ENCODE peak calls at places on chromosomes 6 and 20, in seven cellular contexts. One of them, this sample, is unnamed.

GRCh38 chr20:57259179-57260021 is 7.0 kb downstream of the BMP7 start:
- DNase-seq in H9: no peak
- DNase-seq in neuronal stem cell: no peak
- DNase-seq in trophoblast cell: no peak
- DNase-seq in IMR-90: no peak
- DNase-seq in mesendoderm: peak; percentile 18
- DNase-seq in H1: no peak
- DNase-seq in this sample: no peak

GRCh38 chr20:841568-842546 is 8.3 kb downstream of the FAM110A start:
- DNase-seq in H1: peak; percentile 78
- DNase-seq in trophoblast cell: peak; percentile 85
- DNase-seq in mesendoderm: peak; percentile 85
- DNase-seq in neuronal stem cell: no peak
- DNase-seq in H9: peak; percentile 71
- DNase-seq in IMR-90: no peak
- DNase-seq in this sample: no peak

GRCh38 chr6:2765166-2765895 is at the start of gene WRNIP1:
- DNase-seq in mesendoderm: peak; percentile 100
- DNase-seq in H1: peak; percentile 92
- DNase-seq in neuronal stem cell: peak; percentile 99
- DNase-seq in IMR-90: peak; percentile 99
- DNase-seq in H9: peak; percentile 99
- DNase-seq in trophoblast cell: peak; percentile 100
- DNase-seq in this sample: peak; percentile 99

GRCh38 chr6:47103931-47104330 is 61.8 kb upstream of the ADGRF1 start:
- DNase-seq in IMR-90: peak; percentile 49
- DNase-seq in trophoblast cell: peak; percentile 57
- DNase-seq in H1: no peak
- DNase-seq in H9: no peak
- DNase-seq in mesendoderm: no peak
- DNase-seq in neuronal stem cell: no peak
- DNase-seq in this sample: peak; percentile 49

GRCh38 chr6:786946-787763 is 94.2 kb upstream of the EXOC2 start:
- DNase-seq in H9: no peak
- DNase-seq in trophoblast cell: no peak
- DNase-seq in neuronal stem cell: no peak
- DNase-seq in IMR-90: peak; percentile 3
- DNase-seq in H1: peak; percentile 59
- DNase-seq in mesendoderm: peak; percentile 45
- DNase-seq in this sample: peak; percentile 27

GRCh38 chr6:18155273-18155863 is at the start of gene KDM1B:
- DNase-seq in H9: peak; percentile 98
- DNase-seq in trophoblast cell: peak; percentile 98
- DNase-seq in H1: no peak
- DNase-seq in neuronal stem cell: peak; percentile 98
- DNase-seq in mesendoderm: peak; percentile 99
- DNase-seq in IMR-90: peak; percentile 98
- DNase-seq in this sample: peak; percentile 98

GRCh38 chr6:159874475-159874874 is 16.3 kb upstream of the MAS1 start:
- DNase-seq in H1: no peak
- DNase-seq in H9: no peak
- DNase-seq in IMR-90: peak; percentile 13
- DNase-seq in mesendoderm: no peak
- DNase-seq in trophoblast cell: no peak
- DNase-seq in neuronal stem cell: no peak
- DNase-seq in this sample: no peak

GRCh38 chr6:157681041-157681650 is 141.9 kb upstream of the SNX9 start:
- DNase-seq in trophoblast cell: no peak
- DNase-seq in neuronal stem cell: no peak
- DNase-seq in H9: no peak
- DNase-seq in mesendoderm: no peak
- DNase-seq in IMR-90: no peak
- DNase-seq in H1: no peak
- DNase-seq in this sample: no peak

GRCh38 chr20:17590245-17590644 is 20.4 kb downstream of the DSTN start:
- DNase-seq in H9: no peak
- DNase-seq in H1: no peak
- DNase-seq in IMR-90: no peak
- DNase-seq in mesendoderm: no peak
- DNase-seq in trophoblast cell: no peak
- DNase-seq in neuronal stem cell: no peak
- DNase-seq in this sample: no peak

GRCh38 chr6:79372757-79373156 is 138.3 kb upstream of the HMGN3 start:
- DNase-seq in mesendoderm: no peak
- DNase-seq in H1: no peak
- DNase-seq in H9: no peak
- DNase-seq in trophoblast cell: no peak
- DNase-seq in IMR-90: no peak
- DNase-seq in neuronal stem cell: no peak
- DNase-seq in this sample: no peak

GRCh38 chr6:141326426-141326825 is 806.3 kb upstream of the GJE1 start:
- DNase-seq in mesendoderm: peak; percentile 84
- DNase-seq in IMR-90: peak; percentile 100
- DNase-seq in neuronal stem cell: no peak
- DNase-seq in H9: no peak
- DNase-seq in trophoblast cell: peak; percentile 62
- DNase-seq in H1: no peak
- DNase-seq in this sample: peak; percentile 98
- H3K9ac ChIP-seq in mesendoderm: no peak overlapping the region
- H3K9ac ChIP-seq in IMR-90: no peak overlapping the region
- H3K9ac ChIP-seq in neuronal stem cell: no peak overlapping the region
- H3K9ac ChIP-seq in H9: no peak overlapping the region
- H3K9ac ChIP-seq in trophoblast cell: no peak overlapping the region
- H3K9ac ChIP-seq in H1: no peak overlapping the region
- H3K9ac ChIP-seq in this sample: peak overlapping the region; percentile 85

GRCh38 chr6:99882151-99882702 is 111.8 kb downstream of the MCHR2 start:
- DNase-seq in trophoblast cell: no peak
- DNase-seq in mesendoderm: peak; percentile 25
- DNase-seq in neuronal stem cell: no peak
- DNase-seq in IMR-90: no peak
- DNase-seq in H9: no peak
- DNase-seq in H1: no peak
- DNase-seq in this sample: no peak
- H2BK120ac ChIP-seq in trophoblast cell: no peak overlapping the region
- H2BK120ac ChIP-seq in mesendoderm: no peak overlapping the region
- H2BK120ac ChIP-seq in neuronal stem cell: no peak overlapping the region
- H2BK120ac ChIP-seq in IMR-90: no peak overlapping the region
- H2BK120ac ChIP-seq in H9: no peak overlapping the region
- H2BK120ac ChIP-seq in H1: no peak overlapping the region
- H2BK120ac ChIP-seq in this sample: no peak overlapping the region

DNA sequence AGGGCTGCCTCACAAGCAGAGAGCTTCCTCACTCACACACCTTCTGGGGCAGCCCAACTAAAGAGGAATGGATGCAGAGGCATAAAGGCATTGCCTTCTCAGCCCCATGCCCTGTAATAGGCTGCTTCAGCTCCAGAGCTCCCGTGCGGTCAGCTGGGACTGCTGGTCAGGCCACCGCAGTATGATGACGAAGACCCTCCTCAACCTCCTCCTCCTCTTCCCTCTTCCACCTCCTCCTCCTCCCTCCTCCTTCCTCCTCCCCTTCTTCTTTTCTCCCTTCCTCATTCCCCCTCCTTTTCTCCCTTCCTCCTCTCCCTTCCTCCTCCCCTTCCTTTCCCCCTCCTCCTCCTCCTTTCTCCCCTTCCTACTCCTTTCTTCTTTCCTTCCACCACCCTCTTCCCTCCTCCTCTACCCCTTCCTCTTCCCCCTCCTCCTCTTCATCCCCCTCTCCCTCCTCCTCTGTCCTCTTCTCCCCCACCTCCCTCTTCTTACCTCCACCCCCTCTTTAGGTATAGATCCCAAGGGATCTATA is 465.3 kb upstream of the CDH4 start:
- DNase-seq in mesendoderm: no peak
- DNase-seq in H1: no peak
- DNase-seq in IMR-90: no peak
- DNase-seq in neuronal stem cell: no peak
- DNase-seq in H9: no peak
- DNase-seq in trophoblast cell: no peak
- DNase-seq in this sample: no peak
- H3K9ac ChIP-seq in mesendoderm: no peak overlapping the region
- H3K9ac ChIP-seq in H1: no peak overlapping the region
- H3K9ac ChIP-seq in IMR-90: no peak overlapping the region
- H3K9ac ChIP-seq in neuronal stem cell: no peak overlapping the region
- H3K9ac ChIP-seq in H9: no peak overlapping the region
- H3K9ac ChIP-seq in trophoblast cell: no peak overlapping the region
- H3K9ac ChIP-seq in this sample: no peak overlapping the region

GRCh38 chr6:32293695-32294094 is 69.8 kb upstream of the NOTCH4 start:
- DNase-seq in trophoblast cell: no peak
- DNase-seq in H1: no peak
- DNase-seq in IMR-90: no peak
- DNase-seq in mesendoderm: no peak
- DNase-seq in neuronal stem cell: no peak
- DNase-seq in H9: no peak
- DNase-seq in this sample: no peak

GRCh38 chr6:32294566-32294965 is 70.7 kb upstream of the NOTCH4 start:
- DNase-seq in IMR-90: no peak
- DNase-seq in H9: no peak
- DNase-seq in H1: no peak
- DNase-seq in neuronal stem cell: no peak
- DNase-seq in mesendoderm: no peak
- DNase-seq in trophoblast cell: no peak
- DNase-seq in this sample: no peak

DNA sequence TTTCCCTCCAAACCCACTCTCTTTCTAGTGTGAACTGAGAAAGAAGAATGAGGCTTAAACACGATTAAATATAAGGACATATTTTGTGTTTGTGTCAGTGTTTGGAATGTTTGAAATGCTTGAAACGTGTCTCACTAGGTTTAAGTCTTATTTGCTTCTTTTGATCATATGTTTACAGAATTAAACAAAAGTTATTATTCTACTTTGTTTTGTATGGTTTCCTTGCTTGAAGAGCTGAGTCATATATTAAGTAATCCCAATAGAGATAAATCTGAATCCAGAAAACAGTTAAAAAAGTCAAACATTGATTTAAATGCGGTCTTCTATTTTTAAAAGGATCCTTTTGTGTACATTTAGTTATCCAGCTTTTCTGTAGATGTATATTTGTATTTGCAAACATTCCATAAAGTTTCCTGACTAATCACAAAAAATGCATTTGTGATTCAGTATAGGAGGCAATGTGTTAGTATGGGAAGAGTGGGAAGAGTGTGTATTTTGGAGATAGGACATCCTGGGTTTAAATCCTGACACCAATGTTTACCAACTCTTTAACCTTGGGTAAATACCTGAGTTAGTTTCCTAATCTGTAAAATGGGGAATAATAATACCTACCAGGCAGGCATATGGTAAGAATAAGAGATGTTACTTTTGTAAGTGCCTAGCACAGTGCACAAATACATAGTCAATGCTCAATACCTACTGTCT is 72.9 kb downstream of the TSBP1 start:
- DNase-seq in H9: no peak
- DNase-seq in IMR-90: peak; percentile 54
- DNase-seq in neuronal stem cell: no peak
- DNase-seq in H1: no peak
- DNase-seq in trophoblast cell: no peak
- DNase-seq in mesendoderm: no peak
- DNase-seq in this sample: peak; percentile 53
- H2BK120ac ChIP-seq in H9: no peak overlapping the region
- H2BK120ac ChIP-seq in IMR-90: peak overlapping the region; percentile 74
- H2BK120ac ChIP-seq in neuronal stem cell: no peak overlapping the region
- H2BK120ac ChIP-seq in H1: no peak overlapping the region
- H2BK120ac ChIP-seq in trophoblast cell: no peak overlapping the region
- H2BK120ac ChIP-seq in mesendoderm: no peak overlapping the region
- H2BK120ac ChIP-seq in this sample: no peak overlapping the region

GRCh38 chr20:61163027-61163426 is 89.0 kb upstream of the CDH4 start:
- DNase-seq in H9: no peak
- DNase-seq in neuronal stem cell: no peak
- DNase-seq in mesendoderm: no peak
- DNase-seq in H1: no peak
- DNase-seq in IMR-90: no peak
- DNase-seq in trophoblast cell: no peak
- DNase-seq in this sample: no peak
- H3K9ac ChIP-seq in H9: no peak overlapping the region
- H3K9ac ChIP-seq in neuronal stem cell: no peak overlapping the region
- H3K9ac ChIP-seq in mesendoderm: no peak overlapping the region
- H3K9ac ChIP-seq in H1: no peak overlapping the region
- H3K9ac ChIP-seq in IMR-90: no peak overlapping the region
- H3K9ac ChIP-seq in trophoblast cell: no peak overlapping the region
- H3K9ac ChIP-seq in this sample: no peak overlapping the region

GRCh38 chr6:16081337-16081736 is 47.5 kb upstream of the MYLIP start:
- DNase-seq in H1: no peak
- DNase-seq in mesendoderm: no peak
- DNase-seq in H9: no peak
- DNase-seq in neuronal stem cell: no peak
- DNase-seq in trophoblast cell: no peak
- DNase-seq in IMR-90: no peak
- DNase-seq in this sample: no peak
- H2BK120ac ChIP-seq in H1: no peak overlapping the region
- H2BK120ac ChIP-seq in mesendoderm: no peak overlapping the region
- H2BK120ac ChIP-seq in H9: no peak overlapping the region
- H2BK120ac ChIP-seq in neuronal stem cell: no peak overlapping the region
- H2BK120ac ChIP-seq in trophoblast cell: no peak overlapping the region
- H2BK120ac ChIP-seq in IMR-90: no peak overlapping the region
- H2BK120ac ChIP-seq in this sample: no peak overlapping the region

This sample was measured in mesenchymal stem cell.